ENCODE peak calls at places on chromosomes 6 and 20, in five cellular contexts. K, D, P, B and I are unnamed samples.

GRCh38 chr6:113909224-113909856 is 52.2 kb downstream of the MARCKS start:
- DNase-seq in P (no peak), K (no peak), D (no peak), B (peak), I (peak)

GRCh38 chr6:80988892-80989291 is 763.6 kb downstream of the TENT5A start:
- DNase-seq in B (no peak), K (no peak), P (no peak), D (no peak), I (no peak)

GRCh38 chr6:157045831-157046454 is 268.8 kb downstream of the ARID1B start:
- DNase-seq in P (no peak), B (peak), D (no peak), K (no peak), I (no peak)

GRCh38 chr6:24006246-24006645 is 119.8 kb upstream of the NRSN1 start:
- DNase-seq in B (no peak), D (no peak), P (no peak), K (no peak), I (no peak)

GRCh38 chr6:39214120-39214813 is 15.0 kb downstream of the KCNK5 start:
- DNase-seq in P (no peak), B (no peak), D (no peak), K (no peak), I (no peak)

GRCh38 chr20:62907377-62908317 is 18.7 kb downstream of the DIDO1 start:
- DNase-seq in K (no peak), P (no peak), D (no peak), B (no peak), I (no peak)

GRCh38 chr6:109867009-109867969 is 110.8 kb upstream of the GPR6 start:
- DNase-seq in K (no peak), B (no peak), D (no peak), P (peak), I (no peak)

GRCh38 chr6:168101201-168102092 is 22.4 kb upstream of the FRMD1 start:
- DNase-seq in B (no peak), D (no peak), K (no peak), P (no peak), I (no peak)

GRCh38 chr6:33779895-33780294 is 9.0 kb downstream of the LEMD2 start:
- DNase-seq in K (no peak), P (no peak), B (no peak), D (no peak), I (no peak)

GRCh38 chr6:47700596-47700995 is 2.2 kb downstream of the ADGRF4 start:
- DNase-seq in P (no peak), B (no peak), D (no peak), K (no peak), I (no peak)

GRCh38 chr6:44119704-44120262 is 7.5 kb downstream of the MRPL14 start:
- DNase-seq in P (no peak), B (no peak), K (no peak), D (no peak), I (no peak)

GRCh38 chr20:63363013-63363957 is 2.1 kb upstream of the CHRNA4 start:
- DNase-seq in P (no peak), D (no peak), B (no peak), K (no peak), I (no peak)

GRCh38 chr20:504632-505075 is 38.9 kb downstream of the CSNK2A1 start:
- DNase-seq in P (no peak), D (no peak), B (no peak), K (no peak), I (no peak)

GRCh38 chr6:133392015-133392414 is 150.9 kb downstream of the EYA4 start:
- DNase-seq in K (no peak), B (no peak), P (no peak), D (no peak), I (no peak)

GRCh38 chr20:58224974-58225373 is 3.5 kb downstream of the ANKRD60 start:
- DNase-seq in P (no peak), B (no peak), K (no peak), D (no peak), I (no peak)

GRCh38 chr20:63330940-63331339 is 30.2 kb downstream of the CHRNA4 start:
- DNase-seq in B (no peak), D (no peak), P (no peak), K (no peak), I (no peak)

GRCh38 chr6:30725713-30726505 is 5.8 kb downstream of the TUBB start:
- DNase-seq in D (no peak), P (no peak), B (peak), K (no peak), I (no peak)

GRCh38 chr6:89597988-89598387 is 40.6 kb downstream of the LYRM2 start:
- DNase-seq in D (no peak), B (peak), P (no peak), K (no peak), I (no peak)

GRCh38 chr6:123467437-123467836 is 169.3 kb downstream of the TRDN start:
- DNase-seq in P (no peak), D (no peak), B (no peak), K (no peak), I (no peak)

GRCh38 chr6:42726485-42727083 is 4.2 kb upstream of the PRPH2 start:
- DNase-seq in K (no peak), D (peak), B (peak), P (peak), I (peak)

GRCh38 chr6:170152111-170152926 is 138.6 kb downstream of the DLL1 start:
- DNase-seq in D (no peak), B (no peak), K (no peak), P (no peak), I (no peak)

GRCh38 chr20:61118429-61119224 is 133.4 kb upstream of the CDH4 start:
- DNase-seq in P (no peak), K (no peak), D (no peak), B (peak), I (no peak)

GRCh38 chr6:64325093-64325492 is 689.5 kb downstream of the PHF3 start:
- DNase-seq in K (no peak), B (no peak), D (no peak), P (no peak), I (no peak)

GRCh38 chr6:64334646-64335045 is 699.0 kb downstream of the PHF3 start:
- DNase-seq in B (no peak), D (no peak), P (no peak), K (no peak), I (no peak)

GRCh38 chr6:64335195-64335594 is 699.6 kb downstream of the PHF3 start:
- DNase-seq in D (no peak), B (no peak), P (no peak), K (no peak), I (no peak)

GRCh38 chr6:64326939-64327338 is 691.3 kb downstream of the PHF3 start:
- DNase-seq in K (no peak), D (no peak), P (no peak), B (no peak), I (no peak)

GRCh38 chr6:64330694-64331309 is 695.2 kb downstream of the PHF3 start:
- DNase-seq in P (peak), B (peak), D (no peak), K (peak), I (no peak)
- TF ChIP-seq CTCF in P (peak), B (peak), D (peak), K (peak), I (peak)

DNA sequence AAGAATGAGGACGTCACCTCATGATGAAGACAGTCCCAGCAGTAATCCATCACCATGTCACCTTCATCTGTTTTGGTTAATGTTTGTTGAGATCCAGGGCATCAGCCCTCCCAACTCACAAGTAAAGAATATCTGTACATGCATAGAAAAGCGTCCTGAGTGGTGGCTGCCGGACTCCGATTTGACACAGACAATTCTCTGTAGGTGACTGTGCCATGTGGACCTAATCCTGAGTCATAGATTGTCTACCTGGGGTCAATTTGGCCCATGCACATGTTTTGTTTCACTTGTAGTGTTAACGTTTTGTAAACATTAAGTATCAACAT is 168.4 kb upstream of the UST start:
- DNase-seq in K (no peak), P (no peak), B (no peak), D (no peak), I (no peak)
- TF ChIP-seq CTCF in K (no peak), P (no peak), B (peak), D (no peak), I (no peak)

DNA sequence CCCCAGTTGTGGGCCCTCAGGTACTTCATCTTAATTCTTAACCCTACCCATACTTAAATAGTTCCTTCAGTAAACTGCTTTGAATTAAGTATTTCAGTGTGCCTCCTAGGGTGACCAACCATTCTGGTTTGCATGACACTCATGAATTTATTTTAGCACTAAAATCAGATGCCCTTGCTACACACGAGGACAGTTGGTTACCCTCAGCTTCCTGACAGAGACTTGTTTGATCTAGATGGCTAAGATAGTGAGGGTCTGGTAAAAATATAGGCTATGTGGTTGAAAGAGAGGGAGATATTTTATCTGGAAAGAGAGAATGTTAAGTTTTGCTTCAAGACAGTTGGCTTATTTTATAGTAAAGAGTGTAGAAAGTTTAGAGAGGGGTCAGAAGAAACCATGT is 10.6 kb downstream of the PGK2 start:
- DNase-seq in K (no peak), P (no peak), B (no peak), D (no peak), I (no peak)
- TF ChIP-seq CTCF in K (no peak), P (no peak), B (no peak), D (no peak), I (no peak)

DNA sequence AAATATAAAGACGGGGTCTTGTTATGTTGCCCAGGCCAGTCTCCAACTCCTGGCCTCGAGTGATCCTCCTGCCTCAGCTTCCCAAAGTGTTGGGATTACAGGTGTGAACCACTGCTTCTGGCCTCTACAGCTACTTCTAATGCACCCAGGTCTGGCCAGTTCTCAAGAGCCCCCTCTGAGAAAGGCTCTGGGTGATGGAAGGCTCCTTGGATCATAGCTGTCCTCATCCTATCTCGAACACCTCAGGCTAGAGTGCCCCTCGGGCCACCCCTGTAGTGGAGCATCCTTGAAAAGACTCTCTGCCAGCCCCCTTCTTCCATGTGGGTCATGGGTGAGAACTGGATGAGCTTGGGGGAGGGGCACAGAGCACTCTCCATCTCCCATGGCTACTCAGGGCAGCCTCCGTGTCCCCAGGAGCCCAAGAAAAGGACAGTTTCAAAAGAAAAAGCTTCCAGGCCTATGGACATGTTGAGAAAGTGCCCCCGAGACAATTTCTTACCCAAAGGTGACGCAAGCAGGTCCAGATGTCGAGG is 714 bp upstream of the MYLK2 start:
- DNase-seq in P (no peak), K (no peak), B (no peak), D (no peak), I (no peak)
- TF ChIP-seq CTCF in P (no peak), K (no peak), B (no peak), D (no peak), I (no peak)

GRCh38 chr20:37777012-37777411 is 83.2 kb downstream of the CTNNBL1 start:
- DNase-seq in K (no peak), D (no peak), B (no peak), P (no peak), I (no peak)

GRCh38 chr20:37775200-37775599 is 81.4 kb downstream of the CTNNBL1 start:
- DNase-seq in P (no peak), K (no peak), B (no peak), D (no peak), I (no peak)

GRCh38 chr20:37777556-37777955 is 83.7 kb downstream of the CTNNBL1 start:
- DNase-seq in B (no peak), D (no peak), K (no peak), P (no peak), I (no peak)

GRCh38 chr20:37774143-37774542 is 80.3 kb downstream of the CTNNBL1 start:
- DNase-seq in P (no peak), K (no peak), B (no peak), D (no peak), I (no peak)

GRCh38 chr20:37776049-37776448 is 82.2 kb downstream of the CTNNBL1 start:
- DNase-seq in D (no peak), K (no peak), B (no peak), P (no peak), I (no peak)
- TF ChIP-seq CTCF in D (no peak), K (no peak), B (no peak), P (no peak), I (no peak)

GRCh38 chr20:52783769-52784168 is 188.4 kb upstream of the TSHZ2 start:
- DNase-seq in P (no peak), D (no peak), K (no peak), B (no peak), I (no peak)
- TF ChIP-seq CTCF in P (peak), D (no peak), K (no peak), B (peak), I (peak)

GRCh38 chr6:162118706-162119105 is 608.9 kb downstream of the PRKN start:
- DNase-seq in P (no peak), D (no peak), B (no peak), K (no peak), I (no peak)

GRCh38 chr6:162124710-162125435 is 602.7 kb downstream of the PRKN start:
- DNase-seq in K (no peak), D (no peak), P (no peak), B (no peak), I (no peak)

GRCh38 chr6:162123797-162124196 is 603.8 kb downstream of the PRKN start:
- DNase-seq in P (no peak), D (no peak), K (no peak), B (no peak), I (no peak)

GRCh38 chr6:162119349-162119748 is 608.2 kb downstream of the PRKN start:
- DNase-seq in D (no peak), K (no peak), B (no peak), P (no peak), I (no peak)
- TF ChIP-seq CTCF in D (no peak), K (no peak), B (no peak), P (no peak), I (no peak)